ENCODE peak calls at places on chromosomes 3 and 15, in six cellular contexts. One of them, this sample, is unnamed. For H3K36me3, the result is how much of the 10 kb centered on the place peaks cover.

GRCh38 chr3:125075738-125076137 is 19.9 kb upstream of the HEG1 start:
- DNase-seq in mammary epithelial cell: no peak
- DNase-seq in endothelial cell of umbilical vein: no peak
- DNase-seq in IMR-90: no peak
- DNase-seq in astrocyte: no peak
- DNase-seq in kidney: no peak
- DNase-seq in this sample: no peak

GRCh38 chr3:175571096-175571495 is 712.0 kb downstream of the NAALADL2 start:
- DNase-seq in mammary epithelial cell: peak
- DNase-seq in endothelial cell of umbilical vein: no peak
- DNase-seq in IMR-90: no peak
- DNase-seq in astrocyte: no peak
- DNase-seq in kidney: no peak
- DNase-seq in this sample: no peak

GRCh38 chr3:131541288-131541687 is 38.5 kb upstream of the MRPL3 start:
- DNase-seq in mammary epithelial cell: no peak
- DNase-seq in endothelial cell of umbilical vein: no peak
- DNase-seq in IMR-90: no peak
- DNase-seq in astrocyte: no peak
- DNase-seq in kidney: no peak
- DNase-seq in this sample: no peak

GRCh38 chr3:48345946-48346572 is 12.6 kb upstream of the SPINK8 start:
- DNase-seq in mammary epithelial cell: no peak
- DNase-seq in endothelial cell of umbilical vein: no peak
- DNase-seq in IMR-90: no peak
- DNase-seq in astrocyte: no peak
- DNase-seq in kidney: no peak
- DNase-seq in this sample: no peak

GRCh38 chr3:159635047-159635641 is 353.5 kb upstream of the IL12A start:
- DNase-seq in mammary epithelial cell: peak
- DNase-seq in endothelial cell of umbilical vein: no peak
- DNase-seq in IMR-90: peak
- DNase-seq in astrocyte: peak
- DNase-seq in kidney: no peak
- DNase-seq in this sample: no peak

GRCh38 chr3:148992027-148992634 is 791 bp downstream of the GYG1 start:
- DNase-seq in mammary epithelial cell: peak
- DNase-seq in endothelial cell of umbilical vein: peak
- DNase-seq in IMR-90: no peak
- DNase-seq in astrocyte: no peak
- DNase-seq in kidney: peak
- DNase-seq in this sample: peak

GRCh38 chr15:71295242-71296031 is 180.2 kb downstream of the THSD4 start:
- DNase-seq in mammary epithelial cell: peak
- DNase-seq in endothelial cell of umbilical vein: peak
- DNase-seq in IMR-90: peak
- DNase-seq in astrocyte: peak
- DNase-seq in kidney: no peak
- DNase-seq in this sample: peak

GRCh38 chr3:157447026-157447694 is 10.5 kb downstream of the PTX3 start:
- DNase-seq in mammary epithelial cell: peak
- DNase-seq in endothelial cell of umbilical vein: peak
- DNase-seq in IMR-90: peak
- DNase-seq in astrocyte: peak
- DNase-seq in kidney: no peak
- DNase-seq in this sample: no peak

GRCh38 chr15:38587214-38587613 is 22.6 kb upstream of the RASGRP1 start:
- DNase-seq in mammary epithelial cell: no peak
- DNase-seq in endothelial cell of umbilical vein: no peak
- DNase-seq in IMR-90: no peak
- DNase-seq in astrocyte: no peak
- DNase-seq in kidney: no peak
- DNase-seq in this sample: no peak

GRCh38 chr3:136893848-136894443 is 31.9 kb downstream of the NCK1 start:
- DNase-seq in mammary epithelial cell: peak
- DNase-seq in endothelial cell of umbilical vein: peak
- DNase-seq in IMR-90: peak
- DNase-seq in astrocyte: peak
- DNase-seq in kidney: no peak
- DNase-seq in this sample: no peak

DNA sequence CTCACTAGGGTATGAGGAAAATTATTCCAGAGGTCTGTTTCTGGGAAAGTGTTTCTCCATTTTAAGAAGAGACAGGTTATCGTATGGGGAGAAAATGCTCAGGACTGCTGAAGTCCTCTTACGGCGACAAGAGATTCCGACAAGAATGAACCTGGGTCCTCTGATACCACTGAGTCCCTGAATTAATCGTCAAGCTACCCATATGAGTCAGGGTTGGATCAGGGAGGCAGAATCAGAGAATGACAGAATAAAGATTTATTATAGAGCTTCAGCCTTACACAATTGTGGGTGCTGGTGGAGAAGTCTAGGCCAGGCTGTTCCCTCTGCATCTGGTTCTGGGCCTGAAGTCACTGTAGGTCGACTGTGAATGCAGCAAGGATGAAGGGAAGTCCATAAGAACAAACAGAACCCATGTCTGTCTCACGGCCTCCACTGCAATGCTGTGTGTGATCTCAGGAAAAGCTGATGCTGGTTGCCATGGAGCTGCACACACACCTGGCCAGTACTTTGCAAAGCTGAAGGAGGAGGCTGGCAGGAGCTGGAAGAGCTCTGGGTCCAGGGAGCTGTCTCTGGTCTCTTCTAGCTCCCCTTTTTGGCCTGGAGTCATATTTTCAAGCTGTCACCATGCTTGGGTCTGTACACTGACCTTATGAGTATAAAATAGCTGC is 83.9 kb downstream of the HHLA2 start:
- DNase-seq in mammary epithelial cell: no peak
- DNase-seq in endothelial cell of umbilical vein: no peak
- DNase-seq in IMR-90: no peak
- DNase-seq in astrocyte: no peak
- DNase-seq in kidney: no peak
- DNase-seq in this sample: no peak
- H3K36me3 ChIP-seq in mammary epithelial cell: under half
- H3K36me3 ChIP-seq in endothelial cell of umbilical vein: under half
- H3K36me3 ChIP-seq in IMR-90: under half
- H3K36me3 ChIP-seq in astrocyte: under half
- H3K36me3 ChIP-seq in kidney: under half
- H3K36me3 ChIP-seq in this sample: under half

GRCh38 chr3:101936419-101937331 is 87.4 kb downstream of the NFKBIZ start:
- DNase-seq in mammary epithelial cell: peak
- DNase-seq in endothelial cell of umbilical vein: peak
- DNase-seq in IMR-90: peak
- DNase-seq in astrocyte: peak
- DNase-seq in kidney: no peak
- DNase-seq in this sample: no peak
- H3K9ac ChIP-seq in mammary epithelial cell: peak
- H3K9ac ChIP-seq in endothelial cell of umbilical vein: no peak
- H3K9ac ChIP-seq in IMR-90: peak
- H3K9ac ChIP-seq in astrocyte: no peak
- H3K9ac ChIP-seq in kidney: no peak
- H3K9ac ChIP-seq in this sample: no peak

DNA sequence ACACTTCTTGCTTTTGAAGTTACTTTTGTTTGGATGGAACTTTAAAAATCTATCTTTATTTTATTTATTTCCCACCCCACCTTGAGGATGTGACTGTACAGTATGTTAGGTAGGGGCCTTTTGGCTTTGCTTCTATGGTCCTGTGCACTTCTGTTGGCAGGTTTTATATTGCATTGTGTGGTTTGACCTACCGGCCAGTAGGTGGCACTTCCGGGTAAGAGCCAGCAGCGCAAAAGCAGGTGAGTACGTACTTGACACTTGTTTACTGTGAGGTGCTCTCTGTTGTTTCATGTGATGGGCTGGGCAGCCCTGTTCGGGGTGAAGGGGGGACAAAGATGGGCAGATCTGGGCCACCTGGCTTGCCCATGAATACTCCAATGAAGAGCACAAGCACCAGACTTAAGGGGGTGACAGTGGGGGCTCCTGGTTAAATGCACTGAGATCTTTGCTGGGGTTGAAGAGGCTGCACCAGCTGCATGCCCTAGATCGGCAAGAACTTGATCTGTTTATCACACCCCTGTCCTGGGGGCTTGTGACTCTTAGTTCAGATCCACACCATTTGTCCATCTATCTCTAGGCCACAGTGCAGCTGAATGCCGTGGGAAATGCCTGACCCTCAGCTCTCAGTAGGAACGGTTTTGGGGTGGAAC is 131.6 kb downstream of the NLGN1 start:
- DNase-seq in mammary epithelial cell: peak
- DNase-seq in endothelial cell of umbilical vein: no peak
- DNase-seq in IMR-90: peak
- DNase-seq in astrocyte: peak
- DNase-seq in kidney: peak
- DNase-seq in this sample: no peak
- TF ChIP-seq CTCF in mammary epithelial cell: peak
- TF ChIP-seq CTCF in endothelial cell of umbilical vein: peak
- TF ChIP-seq CTCF in IMR-90: peak
- TF ChIP-seq CTCF in astrocyte: peak
- TF ChIP-seq CTCF in kidney: peak
- TF ChIP-seq CTCF in this sample: peak

GRCh38 chr3:12922881-12923431 is 81.6 kb upstream of the RPL32 start:
- DNase-seq in mammary epithelial cell: no peak
- DNase-seq in endothelial cell of umbilical vein: peak
- DNase-seq in IMR-90: no peak
- DNase-seq in astrocyte: no peak
- DNase-seq in kidney: no peak
- DNase-seq in this sample: no peak

GRCh38 chr3:12920967-12921366 is 79.6 kb upstream of the RPL32 start:
- DNase-seq in mammary epithelial cell: no peak
- DNase-seq in endothelial cell of umbilical vein: no peak
- DNase-seq in IMR-90: no peak
- DNase-seq in astrocyte: no peak
- DNase-seq in kidney: no peak
- DNase-seq in this sample: no peak

GRCh38 chr3:12919205-12919604 is 77.8 kb upstream of the RPL32 start:
- DNase-seq in mammary epithelial cell: no peak
- DNase-seq in endothelial cell of umbilical vein: no peak
- DNase-seq in IMR-90: no peak
- DNase-seq in astrocyte: no peak
- DNase-seq in kidney: no peak
- DNase-seq in this sample: no peak

GRCh38 chr3:12922299-12922698 is 80.9 kb upstream of the RPL32 start:
- DNase-seq in mammary epithelial cell: no peak
- DNase-seq in endothelial cell of umbilical vein: peak
- DNase-seq in IMR-90: peak
- DNase-seq in astrocyte: no peak
- DNase-seq in kidney: no peak
- DNase-seq in this sample: no peak

GRCh38 chr3:12921736-12922135 is 80.4 kb upstream of the RPL32 start:
- DNase-seq in mammary epithelial cell: no peak
- DNase-seq in endothelial cell of umbilical vein: no peak
- DNase-seq in IMR-90: peak
- DNase-seq in astrocyte: no peak
- DNase-seq in kidney: no peak
- DNase-seq in this sample: no peak
- H3K36me3 ChIP-seq in mammary epithelial cell: under half
- H3K36me3 ChIP-seq in endothelial cell of umbilical vein: under half
- H3K36me3 ChIP-seq in IMR-90: under half
- H3K36me3 ChIP-seq in astrocyte: under half
- H3K36me3 ChIP-seq in kidney: under half
- H3K36me3 ChIP-seq in this sample: under half

GRCh38 chr3:105829879-105830622 is 38.8 kb downstream of the CBLB start:
- DNase-seq in mammary epithelial cell: peak
- DNase-seq in endothelial cell of umbilical vein: peak
- DNase-seq in IMR-90: peak
- DNase-seq in astrocyte: peak
- DNase-seq in kidney: no peak
- DNase-seq in this sample: no peak
- H3K9ac ChIP-seq in mammary epithelial cell: no peak
- H3K9ac ChIP-seq in endothelial cell of umbilical vein: no peak
- H3K9ac ChIP-seq in IMR-90: no peak
- H3K9ac ChIP-seq in astrocyte: no peak
- H3K9ac ChIP-seq in kidney: no peak
- H3K9ac ChIP-seq in this sample: no peak

DNA sequence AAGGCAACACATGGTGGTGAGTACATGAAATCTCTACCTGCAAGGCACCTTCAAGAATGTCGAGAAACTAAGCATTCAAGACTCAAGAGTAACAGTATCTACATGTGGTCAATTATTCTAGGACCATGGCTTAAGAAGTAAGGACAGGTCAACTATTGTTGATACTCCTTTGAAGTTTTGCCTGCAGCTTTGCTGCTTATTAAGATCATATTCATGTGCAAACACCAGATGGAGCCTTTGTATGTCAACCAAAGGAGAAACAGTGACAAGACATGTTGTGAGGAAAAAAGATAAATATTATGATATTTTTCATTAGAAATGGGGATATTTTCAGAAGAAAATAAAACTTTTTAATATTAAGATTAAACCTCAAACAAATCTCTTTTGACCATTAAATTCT is 52.3 kb upstream of the FGF7 start:
- DNase-seq in mammary epithelial cell: no peak
- DNase-seq in endothelial cell of umbilical vein: peak
- DNase-seq in IMR-90: peak
- DNase-seq in astrocyte: no peak
- DNase-seq in kidney: no peak
- DNase-seq in this sample: no peak
- TF ChIP-seq CTCF in mammary epithelial cell: peak
- TF ChIP-seq CTCF in endothelial cell of umbilical vein: no peak
- TF ChIP-seq CTCF in IMR-90: peak
- TF ChIP-seq CTCF in astrocyte: no peak
- TF ChIP-seq CTCF in kidney: no peak
- TF ChIP-seq CTCF in this sample: no peak

GRCh38 chr3:195405646-195406045 is 37.2 kb downstream of the ACAP2 start:
- DNase-seq in mammary epithelial cell: no peak
- DNase-seq in endothelial cell of umbilical vein: peak
- DNase-seq in IMR-90: no peak
- DNase-seq in astrocyte: no peak
- DNase-seq in kidney: no peak
- DNase-seq in this sample: no peak

GRCh38 chr3:195411831-195412230 is 31.0 kb downstream of the ACAP2 start:
- DNase-seq in mammary epithelial cell: no peak
- DNase-seq in endothelial cell of umbilical vein: no peak
- DNase-seq in IMR-90: peak
- DNase-seq in astrocyte: peak
- DNase-seq in kidney: no peak
- DNase-seq in this sample: no peak

GRCh38 chr3:195407511-195408409 is 35.1 kb downstream of the ACAP2 start:
- DNase-seq in mammary epithelial cell: no peak
- DNase-seq in endothelial cell of umbilical vein: no peak
- DNase-seq in IMR-90: no peak
- DNase-seq in astrocyte: no peak
- DNase-seq in kidney: no peak
- DNase-seq in this sample: no peak

DNA sequence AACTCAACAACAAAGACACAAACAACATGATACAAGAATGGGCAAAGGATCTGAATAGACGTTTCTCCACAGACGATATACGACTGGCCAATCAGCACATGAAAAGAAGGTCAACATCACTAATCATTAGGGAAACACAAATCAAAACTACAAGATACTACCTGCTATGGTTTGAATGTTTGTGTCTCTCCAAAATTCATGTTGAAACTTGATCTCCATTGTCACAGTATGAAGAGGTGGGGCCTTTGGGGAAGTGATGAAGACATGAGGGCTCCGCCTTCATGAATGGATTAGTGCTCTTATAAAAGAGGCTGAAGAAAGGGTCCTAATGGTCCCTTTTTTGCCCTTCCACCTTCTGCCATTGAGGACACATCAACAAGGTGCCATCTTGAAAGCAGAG is 32.3 kb downstream of the ACAP2 start:
- DNase-seq in mammary epithelial cell: no peak
- DNase-seq in endothelial cell of umbilical vein: no peak
- DNase-seq in IMR-90: no peak
- DNase-seq in astrocyte: no peak
- DNase-seq in kidney: no peak
- DNase-seq in this sample: no peak
- H3K36me3 ChIP-seq in mammary epithelial cell: under half
- H3K36me3 ChIP-seq in endothelial cell of umbilical vein: under half
- H3K36me3 ChIP-seq in IMR-90: under half
- H3K36me3 ChIP-seq in astrocyte: under half
- H3K36me3 ChIP-seq in kidney: under half
- H3K36me3 ChIP-seq in this sample: under half

This sample was measured in colonic mucosa.